ENCODE peak calls at places on chromosomes 6 and 20, in five cellular contexts. D is stimulated activated effector memory CD8-positive, alpha-beta T cell treated with anti-CD3 and anti-CD28 coated beads, Interleukin-12 subunit alpha, Interleukin-12 subunit beta, amount 100 ng/mL, for 72 hours; C is lung; P is osteocyte; I is NCI-H1694 treated with DMSO at 0.1 percent for 48 hours. Q is an unnamed sample.

GRCh38 chr20:356745-357144 is 9.8 kb downstream of the NRSN2 start:
- DNase-seq in D (no peak), C (no peak), P (no peak), I (no peak), Q (no peak)

GRCh38 chr20:61328906-61329558 is 77.0 kb downstream of the CDH4 start:
- DNase-seq in D (no peak), C (no peak), P (no peak), I (no peak), Q (no peak)

GRCh38 chr20:42204261-42204660 is 586.1 kb upstream of the CHD6 start:
- DNase-seq in D (no peak), C (no peak), P (no peak), I (no peak), Q (no peak)

GRCh38 chr6:17530321-17530835 is 69.7 kb upstream of the FAM8A1 start:
- DNase-seq in D (no peak), C (no peak), P (no peak), I (no peak), Q (no peak)

GRCh38 chr6:83309344-83309743 is 116.2 kb downstream of the RWDD2A start:
- DNase-seq in D (no peak), C (no peak), P (no peak), I (no peak), Q (no peak)

GRCh38 chr6:50819527-50819905 is 845 bp downstream of the TFAP2B start:
- DNase-seq in D (no peak), C (no peak), P (peak; percentile 85), I (no peak), Q (no peak)

GRCh38 chr6:36968266-36968977 is 13.9 kb downstream of the PI16 start:
- DNase-seq in D (no peak), C (no peak), P (no peak), I (no peak), Q (no peak)

GRCh38 chr6:150894191-150894744 is 28.8 kb downstream of the MTHFD1L start:
- DNase-seq in D (no peak), C (no peak), P (no peak), I (no peak), Q (no peak)

GRCh38 chr20:1661542-1662299 is 4.1 kb upstream of the SIRPG start:
- DNase-seq in D (no peak), C (no peak), P (no peak), I (no peak), Q (no peak)

GRCh38 chr6:150293423-150294280 is 75.2 kb upstream of the IYD start:
- DNase-seq in D (no peak), C (no peak), P (no peak), I (no peak), Q (no peak)

GRCh38 chr6:25035451-25036435 is 100.0 kb upstream of the RIPOR2 start:
- DNase-seq in D (no peak), C (no peak), P (no peak), I (no peak), Q (no peak)

GRCh38 chr20:47546184-47547033 is 44.7 kb downstream of the NCOA3 start:
- DNase-seq in D (no peak), C (no peak), P (peak; percentile 32), I (no peak), Q (no peak)

GRCh38 chr20:35601990-35602389 is 13.6 kb upstream of the SPAG4 start:
- DNase-seq in D (no peak), C (no peak), P (no peak), I (no peak), Q (no peak)

GRCh38 chr6:16146028-16146427 is 17.1 kb downstream of the MYLIP start:
- DNase-seq in D (no peak), C (no peak), P (no peak), I (no peak), Q (no peak)

GRCh38 chr6:138493413-138493812 is 5.9 kb downstream of the NHSL1 start:
- DNase-seq in D (no peak), C (peak; percentile 49), P (no peak), I (no peak), Q (no peak)

GRCh38 chr6:22236626-22237414 is 60.0 kb downstream of the PRL start:
- DNase-seq in D (no peak), C (no peak), P (no peak), I (no peak), Q (no peak)

GRCh38 chr20:38237381-38237780 is 23.2 kb downstream of the KIAA1755 start:
- DNase-seq in D (no peak), C (no peak), P (no peak), I (no peak), Q (no peak)

GRCh38 chr6:106754215-106754614 is 124.8 kb downstream of the QRSL1 start:
- DNase-seq in D (no peak), C (no peak), P (no peak), I (no peak), Q (no peak)

GRCh38 chr20:23257848-23258746 is 92.5 kb upstream of the NXT1 start:
- DNase-seq in D (no peak), C (no peak), P (peak; percentile 63), I (no peak), Q (no peak)

GRCh38 chr6:47292944-47293343 is 16.8 kb downstream of the TNFRSF21 start:
- DNase-seq in D (no peak), C (no peak), P (no peak), I (no peak), Q (no peak)

GRCh38 chr20:25030649-25031026 is 27.3 kb downstream of the ACSS1 start:
- DNase-seq in D (no peak), C (no peak), P (no peak), I (no peak), Q (no peak)

GRCh38 chr20:37220796-37221195 is 40.8 kb downstream of the GHRH start:
- DNase-seq in D (no peak), C (no peak), P (no peak), I (no peak), Q (no peak)

GRCh38 chr6:11869656-11870340 is 91.2 kb upstream of the ADTRP start:
- DNase-seq in D (no peak), C (no peak), P (no peak), I (no peak), Q (no peak)

GRCh38 chr6:151716446-151717047 is 90.9 kb upstream of the ESR1 start:
- DNase-seq in D (no peak), C (no peak), P (no peak), I (no peak), Q (no peak)

GRCh38 chr6:17233531-17233930 is 47.6 kb upstream of the RBM24 start:
- DNase-seq in D (no peak), C (no peak), P (no peak), I (no peak), Q (no peak)

GRCh38 chr20:16179919-16180318 is 393.3 kb downstream of the KIF16B start:
- DNase-seq in D (no peak), C (no peak), P (no peak), I (no peak), Q (no peak)

GRCh38 chr20:15703171-15703911 is 869.9 kb downstream of the KIF16B start:
- DNase-seq in D (no peak), C (no peak), P (no peak), I (no peak), Q (no peak)

GRCh38 chr20:48995599-48995998 is 50.5 kb upstream of the CSE1L start:
- DNase-seq in D (no peak), C (no peak), P (no peak), I (no peak), Q (no peak)

GRCh38 chr20:10047427-10047826 is 12.6 kb downstream of the ANKEF1 start:
- DNase-seq in D (no peak), C (no peak), P (no peak), I (peak; percentile 5), Q (peak; percentile 33)

GRCh38 chr6:158894192-158894591 is 75.0 kb upstream of the EZR start:
- DNase-seq in D (no peak), C (no peak), P (no peak), I (no peak), Q (peak; percentile 32)

GRCh38 chr6:96812077-96812703 is 25.1 kb downstream of the GPR63 start:
- DNase-seq in D (no peak), C (no peak), P (no peak), I (no peak), Q (no peak)

GRCh38 chr6:168666170-168666569 is 225.2 kb downstream of the SMOC2 start:
- DNase-seq in D (no peak), C (no peak), P (no peak), I (no peak), Q (no peak)

GRCh38 chr6:140201787-140202458 is 827.5 kb upstream of the CITED2 start:
- DNase-seq in D (no peak), C (no peak), P (no peak), I (no peak), Q (no peak)

GRCh38 chr6:149962461-149963211 is 1.1 kb upstream of the ULBP1 start:
- DNase-seq in D (no peak), C (no peak), P (no peak), I (no peak), Q (no peak)

GRCh38 chr6:18034798-18035202 is 47.4 kb upstream of the KIF13A start:
- DNase-seq in D (no peak), C (no peak), P (peak; percentile 42), I (no peak), Q (no peak)

GRCh38 chr20:34473262-34473883 is 42.8 kb upstream of the DYNLRB1 start:
- DNase-seq in D (no peak), C (no peak), P (no peak), I (no peak), Q (peak; percentile 41)